ENCODE peak calls at places on chromosomes 2 and 18, in seven cellular contexts. N is dorsolateral prefrontal cortex, J is lower lobe of right lung, U is neural progenitor cell, O is PC-9, Q is spleen, H is adrenal gland. Z is an unnamed sample.

GRCh38 chr2:197972587-197972986 is 168.2 kb downstream of the PLCL1 start:
- DNase-seq in H (no peak), O (no peak), J (no peak), N (no peak), Q (no peak), U (no peak), Z (no peak)

GRCh38 chr2:19902272-19902730 is 518 bp upstream of the TTC32 start:
- DNase-seq in J (no peak), N (no peak), O (no peak), U (no peak), Q (no peak), H (no peak), Z (peak; percentile 34)

GRCh38 chr2:111207892-111208291 is 87.2 kb downstream of the BCL2L11 start:
- DNase-seq in U (no peak), J (no peak), H (no peak), N (no peak), Q (no peak), O (no peak), Z (no peak)

GRCh38 chr2:167986223-167986622 is 261.2 kb downstream of the STK39 start:
- DNase-seq in H (no peak), U (no peak), J (no peak), O (no peak), N (no peak), Q (no peak), Z (no peak)

GRCh38 chr2:217065695-217066405 is 206.0 kb upstream of the TNP1 start:
- DNase-seq in N (no peak), U (no peak), J (no peak), H (no peak), O (peak; percentile 83), Q (no peak), Z (peak; percentile 98)

GRCh38 chr2:95275151-95275515 is 884 bp downstream of the PROM2 start:
- DNase-seq in U (no peak), H (no peak), O (no peak), N (no peak), J (peak; percentile 37), Q (peak; percentile 68), Z (no peak)

GRCh38 chr2:237324446-237325236 is 89.3 kb downstream of the COL6A3 start:
- DNase-seq in Q (no peak), J (no peak), N (no peak), U (no peak), O (no peak), H (peak; percentile 39), Z (peak; percentile 98)

GRCh38 chr18:74546751-74547530 is 12.6 kb downstream of the CNDP1 start:
- DNase-seq in H (no peak), O (peak; percentile 41), U (no peak), J (no peak), N (no peak), Q (no peak), Z (peak; percentile 24)

GRCh38 chr2:97011977-97012569 is 25.7 kb upstream of the FAM178B start:
- DNase-seq in N (no peak), H (peak; percentile 35), Q (no peak), O (peak; percentile 53), U (peak; percentile 56), J (no peak), Z (peak; percentile 86)

GRCh38 chr18:24915547-24915946 is 436.4 kb downstream of the ZNF521 start:
- DNase-seq in U (no peak), Q (no peak), J (no peak), O (no peak), N (no peak), H (no peak), Z (peak; percentile 8)

GRCh38 chr18:61379827-61380226 is 46.6 kb downstream of the CDH20 start:
- DNase-seq in H (no peak), O (no peak), N (no peak), Q (no peak), J (no peak), U (no peak), Z (no peak)

GRCh38 chr2:134416018-134416417 is 162.1 kb downstream of the MGAT5 start:
- DNase-seq in N (no peak), U (no peak), O (no peak), H (no peak), Q (no peak), J (no peak), Z (no peak)
- H3K4me3 ChIP-seq in N (no peak overlapping the region), U (no peak overlapping the region), O (no peak overlapping the region), H (no peak overlapping the region), Q (no peak overlapping the region), J (no peak overlapping the region), Z (no peak overlapping the region)

GRCh38 chr18:7070466-7070865 is 47.1 kb downstream of the LAMA1 start:
- DNase-seq in U (no peak), H (no peak), Q (no peak), O (no peak), J (no peak), N (no peak), Z (no peak)
- TF ChIP-seq CTCF in U (no peak), H (no peak), Q (no peak), O (no peak), J (no peak), N (no peak), Z (no peak)

DNA sequence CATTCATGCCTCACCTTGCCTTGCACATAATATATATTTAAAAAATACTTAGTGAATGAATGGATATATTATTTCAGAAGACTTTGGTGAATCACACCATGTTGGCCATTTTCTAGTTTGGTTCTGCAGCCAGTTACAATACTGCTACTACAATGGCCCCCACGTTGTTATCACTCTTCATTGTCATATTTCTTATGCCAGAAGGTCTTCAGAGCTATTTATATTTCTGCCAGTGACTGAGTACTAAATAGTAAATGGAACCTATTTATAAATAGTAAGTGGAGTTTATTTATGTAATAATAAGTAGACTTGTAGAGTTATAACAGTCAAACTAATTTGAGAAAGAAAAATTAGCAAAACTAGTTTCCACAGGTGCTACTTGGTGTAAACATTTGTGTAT is 516.6 kb upstream of the SYT4 start:
- DNase-seq in U (no peak), H (no peak), O (no peak), N (no peak), Q (no peak), J (no peak), Z (no peak)
- H3K4me3 ChIP-seq in U (no peak overlapping the region), H (no peak overlapping the region), O (no peak overlapping the region), N (no peak overlapping the region), Q (no peak overlapping the region), J (no peak overlapping the region), Z (no peak overlapping the region)

GRCh38 chr2:229910147-229910831 is 11.5 kb downstream of the TRIP12 start:
- DNase-seq in N (no peak), Q (no peak), U (no peak), H (no peak), J (no peak), O (no peak), Z (peak; percentile 26)

GRCh38 chr2:229905601-229906000 is 16.2 kb downstream of the TRIP12 start:
- DNase-seq in O (no peak), Q (no peak), U (no peak), H (no peak), N (no peak), J (no peak), Z (no peak)

GRCh38 chr2:229914182-229914581 is 7.6 kb downstream of the TRIP12 start:
- DNase-seq in U (no peak), J (no peak), O (no peak), H (no peak), N (no peak), Q (no peak), Z (peak; percentile 15)

GRCh38 chr2:229909090-229909489 is 12.7 kb downstream of the TRIP12 start:
- DNase-seq in Q (no peak), J (no peak), O (no peak), N (no peak), U (no peak), H (no peak), Z (peak; percentile 22)

GRCh38 chr2:229910832-229911412 is 10.9 kb downstream of the TRIP12 start:
- DNase-seq in J (no peak), O (no peak), H (no peak), U (peak; percentile 45), Q (no peak), N (no peak), Z (peak; percentile 47)
- TF ChIP-seq CTCF in J (peak; percentile 29), O (no peak), H (no peak), U (peak; percentile 46), Q (no peak), N (peak; percentile 43), Z (peak; percentile 55)

GRCh38 chr18:79395308-79395640 is 456 bp upstream of the NFATC1 start:
- DNase-seq in Q (peak; percentile 63), U (peak; percentile 33), J (peak; percentile 37), O (no peak), N (no peak), H (no peak), Z (no peak)
- H3K4me3 ChIP-seq in Q (no peak overlapping the region), U (peak overlapping the region; percentile 46), J (peak overlapping the region; percentile 62), O (no peak overlapping the region), N (peak overlapping the region; percentile 55), H (no peak overlapping the region), Z (no peak overlapping the region)

DNA sequence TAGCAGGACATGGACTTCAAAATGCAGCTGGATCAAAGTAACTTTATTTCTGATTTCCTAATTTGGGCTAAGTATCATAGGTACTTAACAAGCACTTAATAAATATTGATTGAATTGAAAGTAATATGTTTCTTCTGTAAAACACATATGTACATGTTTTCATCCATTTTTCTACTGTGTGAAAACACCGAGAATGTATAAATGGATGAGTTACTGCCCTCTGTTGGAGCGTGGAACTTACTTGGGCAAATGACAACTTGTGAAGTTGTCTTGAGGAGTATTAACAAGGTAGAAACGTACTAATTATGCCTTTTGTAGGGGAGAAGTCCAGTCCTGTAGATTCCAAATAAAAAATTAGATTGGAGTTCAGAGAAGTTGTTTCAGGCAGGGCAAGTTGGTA is 87.2 kb downstream of the PHLPP1 start:
- DNase-seq in Q (no peak), J (no peak), U (no peak), N (no peak), O (no peak), H (no peak), Z (peak; percentile 55)
- TF ChIP-seq CTCF in Q (no peak), J (no peak), U (no peak), N (peak; percentile 36), O (no peak), H (no peak), Z (peak; percentile 51)

GRCh38 chr2:60530228-60530627 is 23.2 kb downstream of the BCL11A start:
- DNase-seq in H (no peak), Q (no peak), J (no peak), U (no peak), O (no peak), N (no peak), Z (no peak)
- H3K4me3 ChIP-seq in H (no peak overlapping the region), Q (no peak overlapping the region), J (no peak overlapping the region), U (no peak overlapping the region), O (no peak overlapping the region), N (no peak overlapping the region), Z (no peak overlapping the region)

Z was measured in choroid plexus epithelial cell.